ENCODE peak calls at places on chromosome 16, in four cellular contexts. F, H, V and D are unnamed samples.

GRCh38 chr16:57268804-57269800 is 15.4 kb downstream of the PLLP start:
- DNase-seq in V (peak; percentile 24), H (peak; percentile 95), F (peak; percentile 40), D (no peak)

GRCh38 chr16:1825864-1826690 is 548 bp downstream of the HAGH start:
- DNase-seq in F (no peak), V (peak; percentile 89), H (no peak), D (peak; percentile 92)

GRCh38 chr16:88070341-88070740 is 119.1 kb downstream of the BANP start:
- DNase-seq in V (no peak), H (no peak), F (no peak), D (no peak)

GRCh38 chr16:79229371-79229770 is 371.2 kb downstream of the MAF start:
- DNase-seq in H (no peak), F (no peak), V (no peak), D (no peak)

GRCh38 chr16:2149630-2150417 is 1.4 kb downstream of the RAB26 start:
- DNase-seq in H (no peak), V (no peak), F (peak; percentile 73), D (no peak)

GRCh38 chr16:67718668-67719047 is 458 bp downstream of the GFOD2 start:
- DNase-seq in V (peak; percentile 50), H (peak; percentile 20), F (no peak), D (peak; percentile 64)

GRCh38 chr16:877242-878065 is 76.9 kb upstream of the GNG13 start:
- DNase-seq in V (no peak), H (no peak), F (no peak), D (no peak)

GRCh38 chr16:56774009-56774408 is 44.1 kb downstream of the NUP93 start:
- DNase-seq in H (no peak), F (no peak), V (no peak), D (no peak)

GRCh38 chr16:58421529-58421928 is 29.3 kb downstream of the GINS3 start:
- DNase-seq in H (no peak), F (no peak), V (no peak), D (no peak)

GRCh38 chr16:67666032-67666537 is 465 bp downstream of the ENKD1 start:
- DNase-seq in F (no peak), V (no peak), H (no peak), D (no peak)

GRCh38 chr16:75471723-75472634 is 7.5 kb upstream of the TMEM170A start:
- DNase-seq in H (peak; percentile 77), V (peak; percentile 75), F (peak; percentile 62), D (peak; percentile 78)

GRCh38 chr16:64449511-64449910 is 672.4 kb downstream of the CDH11 start:
- DNase-seq in V (no peak), H (no peak), F (no peak), D (no peak)

GRCh38 chr16:22353188-22353919 is 21.1 kb downstream of the CDR2 start:
- DNase-seq in V (no peak), F (peak; percentile 54), H (no peak), D (peak; percentile 27)

GRCh38 chr16:28998837-28999236 is 14.0 kb downstream of the LAT start:
- DNase-seq in H (no peak), V (no peak), F (no peak), D (no peak)

GRCh38 chr16:2598723-2599122 is 60.9 kb downstream of the PDPK1 start:
- DNase-seq in H (peak; percentile 13), F (no peak), V (no peak), D (no peak)

GRCh38 chr16:1991588-1992474 is 2.1 kb downstream of the SYNGR3 start:
- DNase-seq in F (peak; percentile 92), H (peak; percentile 95), V (peak; percentile 100), D (peak; percentile 100)

GRCh38 chr16:81650982-81651562 is 128.0 kb upstream of the PLCG2 start:
- DNase-seq in V (no peak), H (peak; percentile 86), F (no peak), D (no peak)

GRCh38 chr16:241866-242265 is 7.2 kb downstream of the FAM234A start:
- DNase-seq in H (no peak), V (no peak), F (no peak), D (peak; percentile 5)

GRCh38 chr16:1244881-1245280 is 4.4 kb downstream of the TPSAB1 start:
- DNase-seq in F (no peak), H (no peak), V (no peak), D (no peak)

GRCh38 chr16:88298166-88298881 is 84.4 kb upstream of the ZNF469 start:
- DNase-seq in H (peak; percentile 73), V (no peak), F (no peak), D (no peak)

GRCh38 chr16:57498031-57498430 is 11.7 kb upstream of the DOK4 start:
- DNase-seq in H (no peak), V (no peak), F (no peak), D (no peak)

GRCh38 chr16:4105848-4106247 is 10.4 kb downstream of the ADCY9 start:
- DNase-seq in F (no peak), H (no peak), V (no peak), D (no peak)

GRCh38 chr16:11698271-11698689 is 30.0 kb downstream of the SNN start:
- DNase-seq in H (no peak), V (no peak), F (no peak), D (no peak)

GRCh38 chr16:14462811-14463210 is 167.2 kb downstream of the PARN start:
- DNase-seq in V (no peak), H (no peak), F (no peak), D (no peak)

GRCh38 chr16:11629071-11630030 is 38.9 kb upstream of the SNN start:
- DNase-seq in F (no peak), V (no peak), H (peak; percentile 27), D (no peak)

GRCh38 chr16:87156195-87156594 is 161.0 kb downstream of the C16orf95 start:
- DNase-seq in V (no peak), H (no peak), F (no peak), D (no peak)

GRCh38 chr16:2924901-2925820 is 13.4 kb downstream of the FLYWCH1 start:
- DNase-seq in F (no peak), V (no peak), H (no peak), D (no peak)

GRCh38 chr16:72856797-72857196 is 191.1 kb downstream of the ZFHX3 start:
- DNase-seq in V (peak; percentile 65), H (no peak), F (peak; percentile 30), D (peak; percentile 75)

GRCh38 chr16:11914210-11914758 is 1.5 kb downstream of the GSPT1 start:
- DNase-seq in H (no peak), V (no peak), F (no peak), D (no peak)

GRCh38 chr16:1787322-1788094 is 4.7 kb downstream of the NUBP2 start:
- DNase-seq in H (no peak), F (no peak), V (no peak), D (no peak)

GRCh38 chr16:48156790-48157209 is 1.0 kb upstream of the ABCC12 start:
- DNase-seq in H (peak; percentile 93), F (peak; percentile 88), V (peak; percentile 84), D (peak; percentile 74)
- TF ChIP-seq CTCF in H (peak; percentile 92), F (peak; percentile 91), V (peak; percentile 93), D (peak; percentile 99)

DNA sequence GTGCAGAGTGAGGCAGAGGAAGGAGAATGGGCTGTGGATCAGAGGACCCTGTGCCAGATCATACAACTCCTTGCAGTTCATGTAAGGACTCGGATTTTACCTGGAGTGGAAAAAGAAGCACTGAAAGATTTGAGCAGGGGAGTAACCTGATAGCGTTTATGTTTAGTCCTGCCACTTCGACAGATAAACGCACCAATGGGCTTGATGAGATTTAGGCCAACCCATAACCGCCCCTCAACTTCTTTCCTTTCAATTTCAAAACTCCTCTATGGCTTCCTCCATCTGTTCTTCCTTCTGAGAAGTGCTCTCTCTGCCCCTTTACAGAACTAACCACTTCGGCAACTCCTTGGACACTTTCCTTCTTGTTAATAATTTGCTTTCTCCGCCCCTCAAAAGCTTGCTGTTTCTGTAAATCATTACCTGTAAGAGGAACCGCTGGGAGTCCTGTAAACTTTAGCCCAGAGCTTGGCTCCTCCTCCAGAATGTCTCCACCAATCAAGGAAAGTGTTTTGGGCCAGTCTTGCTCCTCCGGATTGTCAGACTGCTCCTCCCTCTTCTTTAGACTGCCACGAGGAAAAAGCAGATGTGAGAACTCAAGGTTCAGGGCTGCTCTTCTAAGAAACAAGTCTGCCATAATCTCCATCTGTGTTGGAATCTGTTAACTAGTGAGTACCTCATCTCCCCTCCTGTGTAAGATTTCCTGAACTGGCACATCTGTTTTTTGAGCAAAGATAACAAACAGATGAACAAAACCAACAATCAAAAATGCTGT is at the start of gene ACSM3:
- DNase-seq in H (peak; percentile 69), F (peak; percentile 92), V (peak; percentile 76), D (peak; percentile 89)
- TF ChIP-seq CTCF in H (no peak), F (no peak), V (no peak), D (no peak)

GRCh38 chr16:17555176-17555575 is 84.4 kb upstream of the XYLT1 start:
- DNase-seq in F (no peak), V (no peak), H (no peak), D (no peak)
- TF ChIP-seq CTCF in F (no peak), V (no peak), H (no peak), D (no peak)

DNA sequence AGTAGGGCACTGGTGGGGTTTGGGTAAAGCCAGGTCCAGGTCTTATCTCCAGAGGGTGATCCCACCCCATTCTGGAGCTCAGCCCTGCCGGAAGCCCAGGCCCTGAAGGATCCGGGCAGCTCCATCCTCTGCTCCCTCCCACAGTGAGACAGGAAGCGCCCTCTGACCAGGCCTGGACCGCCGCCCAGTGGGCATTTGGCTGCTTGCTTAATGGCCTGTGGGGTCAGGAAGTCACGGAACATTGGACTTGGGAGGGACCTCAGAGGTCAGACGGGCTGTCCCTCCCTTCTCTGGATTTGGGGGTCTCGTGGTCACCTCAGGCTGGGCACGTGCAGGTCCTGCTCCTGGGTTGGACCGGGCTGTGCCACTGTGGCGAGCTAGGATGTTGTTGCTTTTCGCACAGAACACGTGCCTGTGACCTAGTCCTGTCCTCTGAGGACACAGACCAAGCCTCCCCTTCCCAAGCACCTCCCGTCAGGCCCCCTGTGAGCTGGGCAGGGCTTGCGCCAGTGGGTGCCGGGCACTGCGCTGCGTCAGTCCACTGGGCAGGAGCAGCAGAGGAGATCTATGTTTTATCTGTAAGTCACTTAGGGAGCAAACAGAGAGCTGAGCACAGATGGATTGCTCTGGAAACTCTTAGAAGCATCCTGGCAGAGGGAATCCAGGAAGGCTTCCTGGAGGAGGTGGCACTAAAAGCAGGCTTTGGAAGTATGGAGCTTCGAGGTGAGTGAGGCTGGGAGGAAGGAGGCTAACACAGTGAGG is 49.4 kb upstream of the GSE1 start:
- DNase-seq in H (peak; percentile 75), F (peak; percentile 51), V (no peak), D (no peak)
- TF ChIP-seq CTCF in H (peak; percentile 10), F (peak; percentile 11), V (no peak), D (no peak)

GRCh38 chr16:69478685-69479084 is 54.3 kb downstream of the CYB5B start:
- DNase-seq in F (no peak), H (no peak), V (no peak), D (no peak)

GRCh38 chr16:69482410-69482951 is 58.1 kb downstream of the CYB5B start:
- DNase-seq in V (no peak), F (no peak), H (peak; percentile 48), D (no peak)

GRCh38 chr16:69483611-69484010 is 59.2 kb downstream of the CYB5B start:
- DNase-seq in V (no peak), H (no peak), F (no peak), D (no peak)

GRCh38 chr16:69479806-69480205 is 55.4 kb downstream of the CYB5B start:
- DNase-seq in F (no peak), H (no peak), V (no peak), D (no peak)

DNA sequence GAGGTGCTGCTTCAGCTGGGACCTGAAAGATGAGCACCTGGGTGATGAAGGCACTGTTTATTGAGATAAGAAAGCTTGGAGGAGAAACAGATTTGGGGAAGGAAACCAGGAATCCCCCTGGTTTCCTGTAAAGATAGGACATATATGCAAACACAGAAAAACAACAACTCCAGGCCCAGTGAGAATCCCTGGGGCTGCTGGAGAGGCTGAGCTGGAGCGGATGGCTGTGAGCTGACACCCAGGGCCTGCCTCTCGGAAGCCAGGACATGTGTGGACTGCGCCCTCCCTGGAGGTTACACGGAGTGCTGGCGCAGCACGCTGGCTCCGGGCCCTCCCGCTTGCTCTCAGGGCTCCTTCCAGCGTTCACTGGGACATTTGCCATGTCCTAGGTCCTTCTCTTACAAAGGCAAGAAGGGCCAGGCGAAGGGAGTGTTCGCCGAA is 57.5 kb downstream of the CYB5B start:
- DNase-seq in F (no peak), H (peak; percentile 89), V (no peak), D (no peak)
- TF ChIP-seq CTCF in F (no peak), H (no peak), V (no peak), D (no peak)